ENCODE peak calls at places on chromosomes 2 and 18, in five cellular contexts. F is progenitor cell of endocrine pancreas; B is WTC11; G is activated naive CD4-positive, alpha-beta T cell treated with anti-CD3 and anti-CD28 coated beads, Interleukin-2, amount 50 U/mL, for 16 hours; V is KBM-7. P is an unnamed sample.

GRCh38 chr18:25229858-25230257 is 122.1 kb downstream of the ZNF521 start:
- DNase-seq in F (no peak), B (no peak), G (no peak), V (no peak), P (no peak)

GRCh38 chr2:201436141-201436540 is 15.1 kb downstream of the TRAK2 start:
- DNase-seq in F (no peak), B (no peak), G (no peak), V (no peak), P (no peak)

GRCh38 chr18:77320960-77321559 is 71.4 kb downstream of the GALR1 start:
- DNase-seq in F (no peak), B (no peak), G (no peak), V (no peak), P (no peak)

GRCh38 chr2:10353931-10354330 is 51.2 kb downstream of the HPCAL1 start:
- DNase-seq in F (no peak), B (no peak), G (no peak), V (no peak), P (no peak)

GRCh38 chr2:233419626-233420431 is 65.5 kb downstream of the DGKD start:
- DNase-seq in F (no peak), B (no peak), G (no peak), V (no peak), P (no peak)

GRCh38 chr2:47221039-47221438 is 65.9 kb upstream of the STPG4 start:
- DNase-seq in F (no peak), B (no peak), G (no peak), V (no peak), P (no peak)

GRCh38 chr18:61203151-61203550 is 130.1 kb upstream of the CDH20 start:
- DNase-seq in F (no peak), B (no peak), G (no peak), V (no peak), P (no peak)

GRCh38 chr2:237583385-237584295 is 6.9 kb downstream of the RAB17 start:
- DNase-seq in F (no peak), B (no peak), G (no peak), V (no peak), P (no peak)

GRCh38 chr2:197174539-197175094 is 136.0 kb downstream of the ANKRD44 start:
- DNase-seq in F (no peak), B (no peak), G (no peak), V (no peak), P (no peak)

GRCh38 chr2:53933329-53933728 is 37.5 kb downstream of the PSME4 start:
- DNase-seq in F (no peak), B (no peak), G (no peak), V (no peak), P (no peak)

GRCh38 chr2:219688560-219689445 is 61.4 kb downstream of the SLC4A3 start:
- DNase-seq in F (no peak), B (no peak), G (no peak), V (no peak), P (no peak)

GRCh38 chr2:16622399-16622968 is 43.1 kb downstream of the CYRIA start:
- DNase-seq in F (no peak), B (no peak), G (no peak), V (peak; percentile 83), P (no peak)

GRCh38 chr2:61177727-61178549 is 15.9 kb downstream of the C2orf74 start:
- DNase-seq in F (no peak), B (peak; percentile 27), G (peak; percentile 52), V (peak; percentile 52), P (no peak)

GRCh38 chr2:37447446-37447845 is 103.0 kb downstream of the QPCT start:
- DNase-seq in F (no peak), B (no peak), G (no peak), V (no peak), P (no peak)

GRCh38 chr2:202122975-202123765 is 50.1 kb downstream of the KIAA2012 start:
- DNase-seq in F (no peak), B (no peak), G (no peak), V (peak; percentile 35), P (no peak)